ENCODE peak calls at places on chromosomes 1 and 21, in four cellular contexts. R is K562, U is A549, X is GM12878. E is an unnamed sample. For H3K4me1, the result is how much of the 10 kb centered on the place peaks cover.

GRCh38 chr1:8915446-8915845 is 30.2 kb upstream of the CA6 start:
- DNase-seq in U (no peak), R (no peak), X (no peak), E (no peak)

GRCh38 chr21:29640233-29640554 is 299.6 kb downstream of the GRIK1 start:
- DNase-seq in X (peak), U (no peak), R (no peak), E (no peak)

GRCh38 chr1:3130268-3130667 is 61.3 kb downstream of the PRDM16 start:
- DNase-seq in R (no peak), U (no peak), X (no peak), E (no peak)

GRCh38 chr1:100506221-100506620 is 31.7 kb upstream of the GPR88 start:
- DNase-seq in X (no peak), R (no peak), U (no peak), E (no peak)

GRCh38 chr21:39452207-39452964 is 616 bp downstream of the SH3BGR start:
- DNase-seq in R (no peak), U (peak), X (no peak), E (no peak)

GRCh38 chr1:36658838-36659237 is 176.1 kb upstream of the CSF3R start:
- DNase-seq in R (no peak), U (no peak), X (no peak), E (no peak)

GRCh38 chr1:160124709-160125478 is 9.3 kb downstream of the ATP1A2 start:
- DNase-seq in U (peak), R (no peak), X (no peak), E (peak)

GRCh38 chr1:160083968-160084770 is 2.8 kb downstream of the KCNJ9 start:
- DNase-seq in U (peak), R (peak), X (no peak), E (peak)

GRCh38 chr1:223029985-223030769 is 112.9 kb downstream of the TLR5 start:
- DNase-seq in X (no peak), U (no peak), R (no peak), E (no peak)

GRCh38 chr1:12460911-12461621 is 156.9 kb downstream of the DHRS3 start:
- DNase-seq in U (no peak), R (peak), X (no peak), E (no peak)

GRCh38 chr1:15684468-15685283 is 556 bp downstream of the PLEKHM2 start:
- DNase-seq in X (no peak), U (no peak), R (peak), E (no peak)

GRCh38 chr1:240701412-240701811 is 89.5 kb upstream of the GREM2 start:
- DNase-seq in U (no peak), X (no peak), R (no peak), E (no peak)

GRCh38 chr1:7249516-7249915 is 464.3 kb downstream of the CAMTA1 start:
- DNase-seq in U (no peak), R (no peak), X (no peak), E (no peak)

GRCh38 chr1:52238887-52239707 is 97.2 kb downstream of the ZFYVE9 start:
- DNase-seq in U (no peak), X (no peak), R (no peak), E (no peak)

GRCh38 chr1:110749960-110750359 is 75.2 kb upstream of the KCNA3 start:
- DNase-seq in U (no peak), R (no peak), X (no peak), E (no peak)

GRCh38 chr21:32940079-32941014 is 85.4 kb upstream of the OLIG2 start:
- DNase-seq in R (peak), X (no peak), U (peak), E (peak)

GRCh38 chr1:7501259-7501560 is 269.9 kb upstream of the VAMP3 start:
- DNase-seq in X (no peak), U (no peak), R (no peak), E (no peak)

GRCh38 chr1:51120629-51121028 is 18.6 kb downstream of the C1orf185 start:
- DNase-seq in U (no peak), X (no peak), R (no peak), E (no peak)

GRCh38 chr1:62259551-62259950 is 59.7 kb downstream of the KANK4 start:
- DNase-seq in X (no peak), R (no peak), U (no peak), E (no peak)

GRCh38 chr1:37325010-37325409 is 149.4 kb upstream of the ZC3H12A start:
- DNase-seq in R (no peak), U (no peak), X (no peak), E (no peak)

GRCh38 chr21:42513985-42514882 is 582 bp downstream of the SLC37A1 start:
- DNase-seq in R (no peak), X (no peak), U (peak), E (no peak)

GRCh38 chr1:234584926-234585325 is 25.1 kb downstream of the IRF2BP2 start:
- DNase-seq in R (no peak), U (no peak), X (no peak), E (no peak)

GRCh38 chr1:12316331-12316730 is 86.5 kb downstream of the VPS13D start:
- DNase-seq in X (no peak), U (no peak), R (no peak), E (no peak)

GRCh38 chr1:20426923-20427322 is 59.1 kb downstream of the CAMK2N1 start:
- DNase-seq in R (no peak), X (no peak), U (peak), E (no peak)

GRCh38 chr1:15802234-15802965 is 5.0 kb downstream of the UQCRHL start:
- DNase-seq in X (no peak), U (no peak), R (no peak), E (no peak)

DNA sequence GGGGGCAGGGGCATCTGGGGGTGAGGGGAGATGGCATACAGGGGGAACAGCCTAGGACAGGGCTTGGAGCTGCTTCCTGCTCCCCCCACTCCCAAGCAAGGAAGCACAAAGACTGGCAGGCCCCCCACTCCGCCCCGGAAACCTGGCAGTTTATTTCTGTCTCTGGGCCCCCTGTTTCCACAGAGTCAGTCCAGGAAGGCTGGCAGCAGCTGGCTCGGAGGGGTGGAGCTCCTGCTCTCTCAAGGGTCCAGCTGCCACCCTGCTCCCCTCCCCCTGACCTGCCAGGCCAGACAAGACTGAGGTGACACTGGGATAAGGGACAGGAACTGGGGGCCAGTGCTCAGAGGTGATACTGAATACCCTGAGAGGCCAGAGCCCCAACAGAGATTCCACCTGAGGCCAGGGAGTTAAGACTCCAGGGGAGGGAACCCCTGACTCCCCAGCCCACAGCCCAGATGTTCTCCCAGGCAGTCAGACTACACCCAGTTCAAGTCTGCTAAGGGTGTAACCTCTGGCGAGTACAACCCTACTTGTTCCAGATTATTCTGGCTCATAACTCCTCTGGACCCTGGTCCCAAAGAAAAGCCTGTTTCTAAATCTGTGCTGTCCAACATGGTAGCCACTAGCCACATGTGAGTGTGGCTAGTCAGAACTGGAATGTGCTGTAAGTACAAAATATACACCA is 26.3 kb downstream of the AHDC1 start:
- DNase-seq in R (no peak), X (no peak), U (no peak), E (no peak)
- H3K4me1 ChIP-seq in R (under half), X (under half), U (under half), E (under half)

GRCh38 chr21:44368711-44369446 is 15.5 kb downstream of the TRPM2 start:
- DNase-seq in X (no peak), R (no peak), U (no peak), E (no peak)
- TF ChIP-seq CEBPB in X (no peak), R (no peak), U (no peak), E (no peak)

GRCh38 chr1:169697769-169698168 is 13.7 kb downstream of the SELL start:
- DNase-seq in U (no peak), X (peak), R (no peak), E (no peak)
- H3K4me1 ChIP-seq in U (under half), X (half or more), R (under half), E (under half)

GRCh38 chr21:44539031-44539430 is 964 bp downstream of the KRTAP10-1 start:
- DNase-seq in R (no peak), U (no peak), X (no peak), E (no peak)

GRCh38 chr21:44539991-44540666 is at the start of gene KRTAP10-1:
- DNase-seq in U (no peak), R (no peak), X (no peak), E (no peak)

GRCh38 chr21:44540741-44541288 is 820 bp upstream of the KRTAP10-1 start:
- DNase-seq in X (no peak), R (no peak), U (no peak), E (no peak)

GRCh38 chr21:44535963-44536362 is 4.0 kb downstream of the KRTAP10-1 start:
- DNase-seq in U (no peak), R (no peak), X (no peak), E (no peak)

GRCh38 chr21:44537930-44538911 is 1.8 kb downstream of the KRTAP10-1 start:
- DNase-seq in R (no peak), X (no peak), U (no peak), E (no peak)
- TF ChIP-seq CEBPB in R (no peak), X (no peak), U (no peak), E (no peak)

DNA sequence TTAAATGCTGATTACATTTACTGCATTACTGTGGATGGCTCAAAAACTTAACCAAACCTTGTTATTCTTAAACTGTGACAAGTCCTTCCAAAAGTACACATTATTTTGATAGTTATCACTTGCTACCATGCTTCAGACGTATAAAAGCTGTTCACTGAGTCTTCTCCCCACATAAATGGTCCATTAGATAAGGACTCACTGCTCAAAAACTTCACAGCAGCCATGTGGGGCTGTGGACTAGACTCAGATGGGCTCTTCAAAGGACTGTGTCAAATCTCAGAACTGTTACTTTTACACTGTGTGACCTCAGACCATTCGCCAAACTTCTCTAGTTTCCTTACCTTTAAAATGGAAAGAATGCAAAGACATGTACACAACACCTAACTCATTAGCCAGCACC is 11.6 kb downstream of the SCAF4 start:
- DNase-seq in U (no peak), R (peak), X (no peak), E (no peak)
- H3K4me1 ChIP-seq in U (under half), R (under half), X (under half), E (under half)

GRCh38 chr21:38042246-38042645 is 126.0 kb upstream of the KCNJ6 start:
- DNase-seq in U (peak), X (no peak), R (no peak), E (no peak)

GRCh38 chr21:38048241-38048640 is 132.0 kb upstream of the KCNJ6 start:
- DNase-seq in U (no peak), R (no peak), X (no peak), E (no peak)
- TF ChIP-seq CEBPB in U (no peak), R (no peak), X (no peak), E (no peak)

GRCh38 chr1:201640624-201641023 is 101.7 kb downstream of the NAV1 start:
- DNase-seq in X (no peak), U (no peak), R (no peak), E (no peak)

GRCh38 chr1:201637282-201638076 is 98.6 kb downstream of the NAV1 start:
- DNase-seq in X (no peak), U (no peak), R (no peak), E (no peak)

GRCh38 chr1:201639391-201639790 is 100.5 kb downstream of the NAV1 start:
- DNase-seq in R (no peak), X (no peak), U (no peak), E (no peak)

GRCh38 chr1:201641524-201642253 is 102.8 kb downstream of the NAV1 start:
- DNase-seq in X (no peak), U (no peak), R (no peak), E (no peak)

DNA sequence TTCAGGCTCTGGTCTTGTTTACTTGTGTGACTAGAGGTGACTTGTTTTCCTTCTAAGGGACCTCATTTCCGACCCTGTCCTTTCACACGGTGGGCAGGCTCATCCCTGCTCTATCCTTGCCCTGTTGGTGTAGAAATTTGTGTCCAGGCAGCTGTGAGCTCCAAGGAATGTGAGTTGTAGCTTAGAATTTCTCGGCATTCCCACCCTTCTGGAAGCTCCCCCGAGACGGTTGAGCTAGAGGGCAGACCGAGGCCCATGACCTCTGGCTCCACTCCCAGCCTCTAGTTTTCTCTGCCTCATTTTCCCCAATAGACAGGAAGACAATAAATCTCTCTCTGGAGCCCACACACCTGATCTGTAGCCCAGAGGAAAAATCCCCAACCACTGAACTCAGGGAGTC is 100.9 kb downstream of the NAV1 start:
- DNase-seq in X (no peak), U (no peak), R (no peak), E (no peak)
- H3K4me1 ChIP-seq in X (under half), U (under half), R (under half), E (under half)

E was measured in HCT116.